ENCODE peak calls at places on chromosomes 13 and 19, in eight cellular contexts. V is NCI-H1694 treated with DMSO at 0.1 percent for 48 hours, J is AML-193, B is NCI-H1436, Z is adrenal gland, K is psoas muscle, G is activated gamma-delta T cell, H is posterior cingulate gyrus. R is an unnamed sample.

GRCh38 chr19:6333439-6333838 is at the start of gene ACER1:
- DNase-seq in K (no peak), J (no peak), V (no peak), H (no peak), B (no peak), Z (no peak), G (no peak), R (no peak)

GRCh38 chr19:4225902-4226301 is 3.4 kb upstream of the EBI3 start:
- DNase-seq in K (no peak), J (no peak), Z (no peak), V (no peak), H (no peak), G (no peak), B (no peak), R (no peak)

GRCh38 chr13:113495494-113496251 is 5.2 kb upstream of the DCUN1D2 start:
- DNase-seq in V (no peak), B (no peak), K (no peak), H (no peak), J (no peak), Z (no peak), G (no peak), R (no peak)

GRCh38 chr13:88248393-88248792 is 577.2 kb downstream of the SLITRK5 start:
- DNase-seq in J (no peak), H (no peak), G (no peak), K (no peak), V (no peak), Z (no peak), B (no peak), R (no peak)

GRCh38 chr19:20077791-20078463 is at the start of gene ZNF90:
- DNase-seq in G (no peak), B (peak), H (peak), J (no peak), Z (peak), V (no peak), K (peak), R (peak)

GRCh38 chr13:53064721-53065120 is 36.1 kb downstream of the OLFM4 start:
- DNase-seq in G (no peak), K (no peak), H (no peak), V (peak), B (peak), Z (no peak), J (no peak), R (peak)

GRCh38 chr19:19201697-19202630 is 1.2 kb downstream of the NR2C2AP start:
- DNase-seq in G (no peak), H (no peak), Z (no peak), B (no peak), V (no peak), K (no peak), J (no peak), R (no peak)

GRCh38 chr19:3366104-3366760 is at the start of gene NFIC:
- DNase-seq in V (no peak), B (peak), Z (peak), H (no peak), J (peak), G (no peak), K (peak), R (peak)

R was measured in NCI-H2081.